ENCODE peak calls at places on chromosomes 2 and 18, in five cellular contexts. W is EH, I is endothelial cell, P is epithelial cell of esophagus, Z is M059J. U is an unnamed sample.

GRCh38 chr2:129336276-129336675 is 643.2 kb upstream of the RAB6C start:
- DNase-seq in W (no peak), I (no peak), Z (no peak), P (no peak), U (no peak)

GRCh38 chr18:68498185-68498584 is 216.7 kb downstream of the TMX3 start:
- DNase-seq in I (no peak), P (no peak), W (no peak), Z (no peak), U (no peak)

GRCh38 chr2:209181984-209182383 is 241.9 kb upstream of the MAP2 start:
- DNase-seq in P (no peak), Z (no peak), W (no peak), I (no peak), U (no peak)

GRCh38 chr2:239337122-239337876 is 63.5 kb downstream of the HDAC4 start:
- DNase-seq in W (no peak), P (no peak), Z (no peak), I (no peak), U (no peak)

GRCh38 chr2:53549497-53549896 is 218.1 kb upstream of the CHAC2 start:
- DNase-seq in W (no peak), Z (no peak), I (no peak), P (no peak), U (no peak)

GRCh38 chr2:162261032-162261945 is 18.0 kb upstream of the FAP start:
- DNase-seq in I (peak; percentile 5), W (peak; percentile 81), P (peak; percentile 80), Z (peak; percentile 76), U (no peak)

GRCh38 chr2:155203187-155203586 is 504.7 kb downstream of the KCNJ3 start:
- DNase-seq in Z (no peak), P (no peak), I (no peak), W (no peak), U (no peak)

GRCh38 chr2:160338891-160339290 is 138.8 kb upstream of the ITGB6 start:
- DNase-seq in W (peak; percentile 35), Z (peak; percentile 20), I (no peak), P (no peak), U (no peak)

GRCh38 chr2:181563101-181563692 is 93.7 kb downstream of the CERKL start:
- DNase-seq in W (peak; percentile 9), I (no peak), Z (no peak), P (no peak), U (no peak)

U was measured in effector memory CD8-positive, alpha-beta T cell.